ENCODE peak calls at places on chromosomes 3 and 15, in five cellular contexts. O is DND-41, H is fibroblast of lung, L is endothelial cell of umbilical vein, D is GM23338. B is an unnamed sample.

GRCh38 chr3:156174229-156174847 is 54.0 kb downstream of the KCNAB1 start:
- DNase-seq in O (no peak), L (peak), D (peak), H (peak), B (no peak)

GRCh38 chr3:61890167-61890566 is 328.8 kb downstream of the PTPRG start:
- DNase-seq in D (no peak), H (no peak), O (no peak), L (no peak), B (no peak)

GRCh38 chr15:76973906-76974305 is 21.0 kb upstream of the PSTPIP1 start:
- DNase-seq in D (no peak), O (no peak), L (no peak), H (no peak), B (no peak)

GRCh38 chr15:43939070-43939469 is 112.3 kb downstream of the WDR76 start:
- DNase-seq in D (peak), L (peak), O (no peak), H (peak), B (peak)

GRCh38 chr3:138300657-138301056 is 29.0 kb downstream of the NME9 start:
- DNase-seq in D (no peak), L (no peak), O (no peak), H (no peak), B (no peak)

GRCh38 chr15:77224352-77224751 is 153.4 kb upstream of the TSPAN3 start:
- DNase-seq in H (no peak), O (no peak), D (no peak), L (peak), B (no peak)

GRCh38 chr3:113166719-113167492 is 44.5 kb upstream of the BOC start:
- DNase-seq in O (no peak), H (peak), D (peak), L (no peak), B (peak)

GRCh38 chr15:29835301-29835700 is 13.0 kb upstream of the TJP1 start:
- DNase-seq in H (peak), L (peak), O (no peak), D (no peak), B (no peak)

GRCh38 chr3:4575413-4575812 is 82.3 kb downstream of the ITPR1 start:
- DNase-seq in L (no peak), H (peak), D (no peak), O (no peak), B (no peak)

GRCh38 chr3:149678365-149678948 is 20.6 kb upstream of the WWTR1 start:
- DNase-seq in O (no peak), H (no peak), D (no peak), L (peak), B (peak)

GRCh38 chr3:52671676-52672075 is 14.0 kb downstream of the PBRM1 start:
- DNase-seq in D (no peak), H (no peak), O (no peak), L (no peak), B (no peak)

GRCh38 chr3:52137311-52137710 is 16.9 kb downstream of the POC1A start:
- DNase-seq in D (no peak), L (no peak), H (no peak), O (no peak), B (no peak)

GRCh38 chr3:172129868-172130751 is 90.7 kb downstream of the FNDC3B start:
- DNase-seq in L (peak), O (no peak), D (no peak), H (peak), B (peak)

GRCh38 chr15:40344631-40345120 is 3.9 kb upstream of the CCDC9B start:
- DNase-seq in H (peak), D (peak), L (peak), O (peak), B (peak)

GRCh38 chr3:184559336-184559735 is 2.2 kb upstream of the EPHB3 start:
- DNase-seq in L (no peak), H (no peak), D (no peak), O (no peak), B (peak)

GRCh38 chr3:13533823-13534435 is 15.0 kb upstream of the FBLN2 start:
- DNase-seq in O (no peak), D (no peak), L (no peak), H (no peak), B (peak)

GRCh38 chr3:112136959-112137693 is 4.1 kb upstream of the GCSAM start:
- DNase-seq in L (peak), O (no peak), H (peak), D (peak), B (peak)

GRCh38 chr3:62686916-62687315 is 188.3 kb downstream of the CADPS start:
- DNase-seq in O (no peak), L (no peak), H (no peak), D (no peak), B (no peak)

GRCh38 chr3:49666592-49666991 is 7.6 kb upstream of the APEH start:
- DNase-seq in L (no peak), D (peak), H (no peak), O (no peak), B (no peak)

GRCh38 chr15:48392356-48392755 is 61.1 kb downstream of the DUT start:
- DNase-seq in D (no peak), L (peak), H (peak), O (no peak), B (no peak)

GRCh38 chr15:64979252-64979710 is 10.4 kb downstream of the SPG21 start:
- DNase-seq in L (no peak), O (no peak), H (no peak), D (peak), B (no peak)

GRCh38 chr3:4751057-4752051 is 227.9 kb upstream of the BHLHE40 start:
- DNase-seq in L (peak), D (no peak), O (no peak), H (peak), B (peak)

GRCh38 chr3:196138927-196139680 is 57.2 kb upstream of the TFRC start:
- DNase-seq in O (no peak), H (no peak), L (peak), D (peak), B (peak)

GRCh38 chr3:37256447-37256846 is 82.1 kb upstream of the LRRFIP2 start:
- DNase-seq in H (no peak), L (no peak), O (no peak), D (peak), B (no peak)

GRCh38 chr15:28876131-28876844 is 9.5 kb upstream of the APBA2 start:
- DNase-seq in O (no peak), H (no peak), L (no peak), D (peak), B (no peak)

GRCh38 chr3:159987291-159987711 is 1.3 kb upstream of the IL12A start:
- DNase-seq in L (no peak), D (peak), O (no peak), H (no peak), B (no peak)

GRCh38 chr3:77931272-77932009 is 891.5 kb downstream of the ROBO2 start:
- DNase-seq in L (no peak), D (no peak), H (peak), O (no peak), B (no peak)

GRCh38 chr3:126474498-126475410 is 937 bp downstream of the ZXDC start:
- DNase-seq in O (peak), L (peak), D (peak), H (peak), B (no peak)

GRCh38 chr3:195082811-195083210 is 188.1 kb downstream of the XXYLT1 start:
- DNase-seq in H (no peak), O (no peak), L (no peak), D (no peak), B (no peak)

GRCh38 chr3:152019516-152019915 is 146.1 kb downstream of the SUCNR1 start:
- DNase-seq in L (peak), H (no peak), O (no peak), D (no peak), B (peak)

GRCh38 chr3:78402720-78403119 is 1362.8 kb downstream of the ROBO2 start:
- DNase-seq in L (no peak), H (no peak), D (no peak), O (no peak), B (no peak)

GRCh38 chr3:73999501-73999900 is 374.8 kb upstream of the PDZRN3 start:
- DNase-seq in L (no peak), D (no peak), O (no peak), H (peak), B (no peak)

GRCh38 chr3:197295871-197296270 is 2.5 kb downstream of the DLG1 start:
- DNase-seq in O (no peak), L (peak), H (no peak), D (no peak), B (no peak)

GRCh38 chr15:77486542-77487478 is 66.1 kb downstream of the HMG20A start:
- DNase-seq in O (no peak), H (peak), D (no peak), L (no peak), B (no peak)

GRCh38 chr15:62137216-62137884 is 27.7 kb downstream of the C2CD4B start:
- DNase-seq in O (no peak), D (no peak), L (no peak), H (no peak), B (no peak)

GRCh38 chr3:4748127-4748526 is 231.1 kb upstream of the BHLHE40 start:
- DNase-seq in H (no peak), D (no peak), L (no peak), O (no peak), B (no peak)

GRCh38 chr3:138912237-138912636 is 34.7 kb downstream of the FOXL2 start:
- DNase-seq in H (peak), O (no peak), D (no peak), L (no peak), B (no peak)

GRCh38 chr3:68239542-68239941 is 585.1 kb upstream of the SUCLG2 start:
- DNase-seq in O (no peak), L (no peak), H (no peak), D (no peak), B (no peak)

GRCh38 chr3:112582242-112582874 is 20.5 kb downstream of the SLC35A5 start:
- DNase-seq in D (peak), O (peak), H (peak), L (peak), B (peak)

GRCh38 chr3:192408007-192408655 is 319.2 kb downstream of the FGF12 start:
- DNase-seq in O (no peak), L (peak), H (peak), D (peak), B (no peak)
- TF ChIP-seq EZH2 in O (no peak), L (no peak), H (no peak), D (no peak), B (no peak)

DNA sequence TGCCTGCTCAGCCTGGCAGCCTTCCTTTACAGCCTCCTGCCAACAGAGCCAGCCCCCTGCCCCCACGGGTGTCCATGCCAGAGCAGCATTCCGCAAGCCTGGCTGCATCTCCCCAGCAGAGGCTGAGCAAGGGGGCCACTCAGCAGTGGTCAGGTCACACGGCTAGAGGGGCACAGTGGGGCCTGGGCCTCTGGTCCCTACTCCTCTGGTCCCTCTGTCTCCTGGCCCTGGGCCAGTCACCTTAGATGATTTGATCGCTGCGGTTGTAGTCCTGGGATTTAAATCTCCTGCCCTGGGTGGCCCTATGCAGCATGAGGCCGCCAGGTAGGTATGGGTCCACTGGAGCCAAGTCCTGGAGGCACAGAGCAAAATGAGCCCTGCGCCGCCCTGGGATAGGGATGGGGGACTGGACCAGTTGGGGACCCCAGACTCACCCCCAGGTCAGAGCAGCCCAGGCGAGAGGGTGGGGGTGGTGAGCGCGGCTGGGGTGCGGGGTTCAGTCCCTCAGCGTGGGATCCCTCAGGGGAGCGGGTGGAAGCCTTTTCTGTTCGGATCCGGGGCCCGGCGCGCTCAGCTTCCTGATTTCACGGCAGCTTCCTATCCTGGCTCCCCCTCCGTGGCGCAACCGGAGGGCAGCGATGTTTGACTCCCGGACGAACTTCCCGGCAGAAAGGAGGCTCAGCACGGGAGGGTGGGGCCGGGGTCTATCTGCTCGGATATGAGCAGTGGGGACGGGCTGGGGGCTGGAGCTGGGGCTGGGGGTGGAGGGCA is at the start of gene ZBTB47:
- DNase-seq in H (peak), D (peak), L (peak), O (no peak), B (no peak)
- TF ChIP-seq EZH2 in H (no peak), D (no peak), L (no peak), O (no peak), B (no peak)

DNA sequence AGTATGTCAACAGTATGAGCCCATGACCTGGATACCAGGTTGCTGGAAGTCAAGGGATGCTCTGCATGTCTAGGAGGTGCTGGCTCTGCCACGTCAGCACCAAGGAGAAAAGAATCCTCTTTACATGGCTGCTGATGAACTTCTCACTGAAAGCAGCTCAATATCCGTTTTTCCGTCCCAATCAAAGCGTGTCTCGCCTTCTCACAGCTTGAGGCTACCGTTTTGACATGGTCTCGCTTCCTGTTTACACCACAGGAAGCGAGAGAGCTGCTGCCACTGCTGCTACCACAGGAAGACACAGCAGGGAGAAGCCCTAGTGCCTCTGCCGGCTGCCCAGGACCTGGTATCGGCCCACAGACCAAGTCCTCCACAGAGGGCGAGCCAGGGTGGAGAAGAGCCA is 27.3 kb downstream of the STARD5 start:
- DNase-seq in H (no peak), L (peak), O (peak), D (no peak), B (no peak)
- TF ChIP-seq EZH2 in H (no peak), L (no peak), O (no peak), D (no peak), B (no peak)

GRCh38 chr15:41494922-41495735 is 1.5 kb downstream of the ITPKA start:
- DNase-seq in D (peak), H (no peak), O (no peak), L (no peak), B (no peak)
- TF ChIP-seq EZH2 in D (peak), H (peak), O (no peak), L (peak), B (no peak)

DNA sequence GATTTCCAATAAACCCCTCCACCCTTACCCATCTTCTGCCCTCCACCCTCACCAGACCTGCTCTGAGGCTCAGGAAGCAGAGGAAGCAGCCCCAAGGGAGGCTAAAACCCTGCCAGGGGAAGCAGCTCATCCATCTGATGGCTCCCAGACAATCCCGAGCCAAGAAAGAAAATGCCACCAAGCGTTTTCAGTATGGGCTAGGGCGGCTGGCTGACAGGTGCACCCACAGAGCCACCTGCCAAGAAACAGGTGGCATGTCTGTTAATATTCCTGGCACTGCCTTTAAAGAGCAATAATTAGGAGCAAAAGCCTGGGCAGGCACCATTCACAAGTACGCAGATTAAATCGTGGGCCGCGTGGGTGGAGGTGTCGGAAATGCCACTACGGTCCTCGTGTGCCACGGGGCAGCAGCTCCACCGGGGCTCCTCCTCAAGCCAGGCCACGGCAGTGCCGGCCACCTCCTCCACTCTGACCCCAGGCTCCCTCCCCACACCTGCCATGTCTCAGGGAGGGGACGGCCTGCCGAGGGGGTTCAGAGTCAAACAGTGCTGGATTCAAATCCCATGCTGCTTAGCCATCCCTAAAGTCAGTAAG is 23.9 kb upstream of the GRIP2 start:
- DNase-seq in L (no peak), O (no peak), D (no peak), H (no peak), B (no peak)
- TF ChIP-seq EZH2 in L (no peak), O (no peak), D (no peak), H (no peak), B (no peak)

GRCh38 chr3:147371141-147371540 is 35.2 kb downstream of the ZIC4 start:
- DNase-seq in L (no peak), D (peak), O (no peak), H (no peak), B (no peak)

GRCh38 chr3:147370316-147370715 is 36.0 kb downstream of the ZIC4 start:
- DNase-seq in L (no peak), H (no peak), O (no peak), D (no peak), B (no peak)

GRCh38 chr3:147369231-147369630 is 37.1 kb downstream of the ZIC4 start:
- DNase-seq in H (no peak), L (no peak), O (no peak), D (no peak), B (no peak)

GRCh38 chr3:147368561-147369151 is 37.7 kb downstream of the ZIC4 start:
- DNase-seq in D (no peak), L (no peak), O (no peak), H (no peak), B (no peak)

GRCh38 chr3:147369671-147370123 is 36.6 kb downstream of the ZIC4 start:
- DNase-seq in L (no peak), H (no peak), O (no peak), D (no peak), B (no peak)
- TF ChIP-seq EZH2 in L (peak), H (no peak), O (no peak), D (peak), B (no peak)

B was measured in PC-9.